ENCODE peak calls at places on chromosomes 4 and X, in five cellular contexts. P is GM12878, X is WTC11, L is K562, Y is HepG2. U is an unnamed sample.

GRCh38 chrX:21266949-21267348 is 107.3 kb upstream of the CNKSR2 start:
- DNase-seq in P (no peak), X (no peak), L (no peak), Y (no peak), U (no peak)

GRCh38 chrX:149274516-149275105 is 230.5 kb downstream of the IDS start:
- DNase-seq in P (no peak), X (no peak), L (no peak), Y (no peak), U (no peak)

GRCh38 chrX:149540133-149540620 is 635 bp upstream of the EOLA1 start:
- DNase-seq in P (no peak), X (peak), L (peak), Y (peak), U (peak)

GRCh38 chr4:55553442-55553841 is 6.7 kb upstream of the CLOCK start:
- DNase-seq in P (no peak), X (peak), L (no peak), Y (peak), U (no peak)

GRCh38 chr4:189497996-189498395 is 442.7 kb upstream of the FRG1 start:
- DNase-seq in P (no peak), X (no peak), L (no peak), Y (no peak), U (no peak)

GRCh38 chrX:13051529-13052172 is 7.2 kb upstream of the FAM9C start:
- DNase-seq in P (peak), X (no peak), L (no peak), Y (no peak), U (no peak)

GRCh38 chr4:39118034-39118658 is 56.1 kb downstream of the KLHL5 start:
- DNase-seq in P (no peak), X (no peak), L (no peak), Y (peak), U (no peak)

GRCh38 chrX:53440101-53440500 is 5.9 kb upstream of the HSD17B10 start:
- DNase-seq in P (no peak), X (no peak), L (no peak), Y (no peak), U (no peak)

GRCh38 chrX:39164212-39164611 is 363.0 kb downstream of the MID1IP1 start:
- DNase-seq in P (no peak), X (no peak), L (no peak), Y (no peak), U (no peak)

GRCh38 chr4:38925492-38926418 is 58.1 kb downstream of the FAM114A1 start:
- DNase-seq in P (no peak), X (no peak), L (no peak), Y (no peak), U (no peak)

GRCh38 chr4:42588909-42589308 is 68.0 kb downstream of the ATP8A1 start:
- DNase-seq in P (no peak), X (no peak), L (no peak), Y (no peak), U (no peak)

GRCh38 chr4:119300072-119300387 is 21.9 kb downstream of the FABP2 start:
- DNase-seq in P (peak), X (peak), L (peak), Y (no peak), U (no peak)

GRCh38 chr4:127304356-127304755 is 328.4 kb upstream of the INTU start:
- DNase-seq in P (no peak), X (no peak), L (no peak), Y (no peak), U (no peak)

GRCh38 chr4:139641218-139641617 is 24.4 kb upstream of the MGST2 start:
- DNase-seq in P (no peak), X (no peak), L (no peak), Y (peak), U (peak)

GRCh38 chr4:170687751-170688150 is 598.0 kb upstream of the AADAT start:
- DNase-seq in P (no peak), X (peak), L (no peak), Y (no peak), U (no peak)

DNA sequence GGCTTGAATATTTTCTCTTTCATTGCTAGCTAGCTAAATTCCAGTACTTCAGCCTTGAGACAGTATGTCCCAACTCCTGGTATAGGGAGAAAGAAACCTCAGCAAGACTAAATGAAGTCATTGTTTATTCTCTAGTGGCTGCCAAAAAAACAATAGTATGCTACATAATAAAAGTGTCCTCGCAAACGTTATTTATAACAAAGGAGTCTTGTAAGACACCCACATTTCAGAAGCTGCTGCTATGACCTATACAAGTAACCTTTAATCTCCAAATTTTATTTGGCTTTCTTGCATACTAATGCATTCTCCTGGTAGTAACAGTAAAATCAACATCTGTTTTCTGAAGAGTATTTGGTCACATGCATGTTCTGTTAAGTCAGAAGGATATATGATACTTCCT is 28.8 kb downstream of the NEK1 start:
- DNase-seq in P (no peak), X (no peak), L (no peak), Y (no peak), U (no peak)
- TF ChIP-seq ESRRA in P (no peak), X (no peak), L (no peak), Y (no peak), U (no peak)

GRCh38 chr4:27141530-27141929 is 280.9 kb downstream of the STIM2 start:
- DNase-seq in P (no peak), X (no peak), L (no peak), Y (no peak), U (no peak)
- TF ChIP-seq ESRRA in P (no peak), X (no peak), L (no peak), Y (no peak), U (no peak)

GRCh38 chrX:101655540-101655939 is 4.1 kb downstream of the ARMCX2 start:
- DNase-seq in P (no peak), X (no peak), L (no peak), Y (no peak), U (no peak)

GRCh38 chrX:101657495-101657894 is 2.2 kb downstream of the ARMCX2 start:
- DNase-seq in P (no peak), X (no peak), L (no peak), Y (no peak), U (no peak)

GRCh38 chrX:101656817-101657216 is 2.8 kb downstream of the ARMCX2 start:
- DNase-seq in P (no peak), X (no peak), L (no peak), Y (no peak), U (no peak)

GRCh38 chrX:101659601-101660063 is at the start of gene ARMCX2:
- DNase-seq in P (no peak), X (peak), L (no peak), Y (no peak), U (no peak)

GRCh38 chrX:101658661-101659477 is 781 bp downstream of the ARMCX2 start:
- DNase-seq in P (no peak), X (peak), L (peak), Y (no peak), U (peak)
- TF ChIP-seq ESRRA in P (no peak), X (no peak), L (no peak), Y (no peak), U (no peak)

GRCh38 chr4:17493629-17494028 is 18.3 kb downstream of the QDPR start:
- DNase-seq in P (no peak), X (no peak), L (peak), Y (no peak), U (no peak)

GRCh38 chr4:17490575-17491059 is 21.3 kb downstream of the QDPR start:
- DNase-seq in P (no peak), X (no peak), L (no peak), Y (peak), U (no peak)

GRCh38 chr4:17491196-17491595 is 20.7 kb downstream of the QDPR start:
- DNase-seq in P (no peak), X (no peak), L (no peak), Y (no peak), U (no peak)

GRCh38 chr4:17492876-17493275 is 19.0 kb downstream of the QDPR start:
- DNase-seq in P (no peak), X (no peak), L (no peak), Y (no peak), U (no peak)

DNA sequence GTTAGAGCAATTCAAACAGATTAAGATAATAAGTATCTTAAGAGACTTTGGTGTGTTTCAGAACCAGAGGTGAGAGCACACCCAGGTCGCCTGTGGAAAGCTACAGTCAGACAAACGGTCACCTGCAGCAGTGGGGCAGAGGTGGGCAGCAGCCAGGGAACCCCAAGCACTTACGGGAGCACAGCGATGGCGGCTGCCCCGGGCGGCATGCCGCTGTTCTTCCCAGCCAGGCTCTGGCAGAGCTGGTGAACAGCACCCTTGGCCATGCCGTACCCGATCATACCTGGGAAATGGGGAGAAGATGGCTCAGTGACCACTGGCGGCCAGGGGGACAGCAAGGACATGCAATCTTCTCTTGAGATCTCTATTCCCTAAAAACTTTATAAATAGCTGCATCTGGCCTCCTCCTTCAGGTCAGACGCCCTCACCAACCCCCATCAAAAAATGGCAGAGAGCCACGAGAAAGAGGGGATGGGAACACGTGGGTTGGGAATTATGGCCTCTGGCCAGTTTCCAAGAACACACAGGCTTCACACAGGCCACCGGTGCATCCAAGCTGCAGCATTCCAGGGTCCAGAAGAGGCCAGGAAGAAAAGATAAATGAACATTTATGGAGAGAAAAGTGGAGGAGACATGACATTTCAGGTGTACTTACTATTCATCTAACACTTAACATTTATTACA is 19.7 kb downstream of the QDPR start:
- DNase-seq in P (no peak), X (no peak), L (no peak), Y (no peak), U (no peak)
- TF ChIP-seq ESRRA in P (no peak), X (no peak), L (no peak), Y (no peak), U (no peak)

DNA sequence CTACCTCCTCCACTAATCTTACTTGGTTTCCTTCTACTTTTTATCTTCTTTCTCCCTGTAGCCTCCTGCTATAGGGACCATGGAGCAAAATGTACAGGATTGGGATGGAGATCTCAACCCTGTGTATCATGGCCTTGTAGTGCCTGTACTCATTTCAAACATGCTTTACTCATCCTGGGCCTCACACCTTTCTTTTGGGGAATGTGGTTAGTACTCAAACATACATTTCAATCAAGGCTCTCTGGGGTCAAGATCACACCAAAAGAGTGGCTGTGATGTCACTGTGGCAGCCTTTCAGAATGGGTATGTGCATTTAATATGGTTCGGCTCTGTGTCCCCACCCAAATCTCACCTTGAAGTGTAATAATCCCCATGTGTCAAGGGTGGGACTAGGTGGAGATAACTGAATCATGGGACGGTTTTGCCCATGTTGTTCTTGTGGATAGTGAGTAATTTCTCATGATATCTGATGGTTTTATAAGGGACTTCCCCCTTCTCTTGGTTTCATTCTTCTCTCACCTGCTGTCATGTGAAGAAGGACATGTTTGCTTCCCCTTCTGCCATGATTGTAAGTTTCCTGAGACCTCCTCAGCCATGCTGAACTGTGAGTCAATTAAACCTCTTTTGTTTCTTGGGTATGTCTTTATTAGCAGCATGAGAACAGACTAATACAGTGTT is 205.1 kb downstream of the RASL11B start:
- DNase-seq in P (no peak), X (no peak), L (no peak), Y (no peak), U (no peak)
- TF ChIP-seq ESRRA in P (no peak), X (no peak), L (no peak), Y (no peak), U (no peak)

DNA sequence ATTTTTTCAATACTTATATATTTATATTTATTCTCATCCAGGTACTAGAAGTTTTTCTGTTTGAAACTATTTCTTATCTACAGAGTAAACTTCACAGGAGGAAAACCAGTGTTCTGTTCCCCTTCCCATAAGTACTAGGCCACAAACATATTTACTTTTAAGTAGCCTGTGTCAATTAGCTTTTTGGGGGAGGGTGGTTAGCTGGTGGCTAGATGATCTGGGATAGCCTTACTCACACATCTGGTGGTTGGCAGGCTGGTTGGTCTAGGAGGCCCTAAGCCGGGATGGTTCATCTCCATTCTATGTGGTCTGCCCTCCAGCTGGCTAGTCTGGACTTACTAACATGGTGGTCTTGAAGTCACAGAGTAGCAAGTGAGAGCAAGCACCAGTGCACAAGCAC is 6.2 kb downstream of the JADE3 start:
- DNase-seq in P (no peak), X (no peak), L (no peak), Y (peak), U (no peak)
- TF ChIP-seq ESRRA in P (no peak), X (no peak), L (no peak), Y (no peak), U (no peak)

DNA sequence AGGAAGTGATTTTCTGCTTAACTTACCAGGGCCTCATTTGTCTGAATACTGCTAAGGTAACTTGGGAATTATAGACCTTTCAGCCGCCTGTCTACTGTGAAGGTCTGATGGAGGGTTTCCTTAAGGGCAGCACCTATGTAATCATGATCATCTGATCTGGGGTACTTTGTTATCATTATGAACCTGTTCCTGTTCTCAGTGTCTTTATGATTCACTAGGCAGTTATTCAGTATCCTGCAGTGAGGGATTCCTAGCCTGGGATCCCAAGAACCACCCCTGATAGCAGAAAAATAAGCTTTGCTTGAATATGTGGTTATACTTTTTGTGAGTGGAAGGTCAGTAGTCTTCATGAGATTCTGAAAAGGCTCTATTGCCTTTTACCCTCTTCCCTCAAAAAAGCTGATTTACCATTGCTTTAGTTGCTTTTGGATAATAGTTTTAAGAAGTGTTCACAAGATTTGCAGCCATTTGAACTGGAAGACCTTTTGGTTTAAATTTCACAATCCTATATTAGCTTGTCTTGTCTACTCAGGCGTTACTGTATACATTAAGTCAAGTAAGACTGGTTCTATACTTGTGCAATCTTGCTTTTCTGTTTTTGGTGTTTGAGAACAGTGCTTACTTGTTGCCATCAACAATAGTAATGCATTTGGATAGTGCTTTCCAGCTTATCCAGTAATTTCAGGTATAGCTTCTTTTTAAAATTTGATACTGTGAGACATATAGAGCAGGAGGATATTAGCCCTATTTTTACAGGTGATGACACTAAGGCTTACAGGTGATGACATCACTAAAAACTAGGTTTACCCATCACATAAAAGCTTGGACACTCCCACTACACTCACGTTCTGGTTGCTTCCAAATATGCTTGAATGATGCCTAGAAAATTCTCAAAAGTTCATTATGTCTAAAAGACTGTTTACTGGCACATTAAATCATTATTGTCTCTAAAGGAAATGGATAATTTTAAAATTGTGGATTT is 60.0 kb downstream of the FHIP1A start:
- DNase-seq in P (no peak), X (no peak), L (no peak), Y (no peak), U (no peak)
- TF ChIP-seq ESRRA in P (no peak), X (no peak), L (no peak), Y (no peak), U (no peak)

U was measured in A549.